ENCODE peak calls at places on chromosomes 12 and 14, in four cellular contexts. W, A, Q and S are unnamed samples.
A peak's percentile ranks its signal among the peaks of the same experiment; 100 is the strongest.

GRCh38 chr12:52125499-52125900 is 46.0 kb downstream of the SMIM41 start:
- DNase-seq in W (no peak), A (no peak), Q (no peak), S (peak; percentile 55)

GRCh38 chr12:34406996-34407300 is 384.7 kb downstream of the ALG10 start:
- DNase-seq in W (no peak), A (no peak), Q (no peak), S (no peak)

GRCh38 chr12:6211421-6211869 is 11.2 kb downstream of the CD9 start:
- DNase-seq in W (no peak), A (peak; percentile 95), Q (no peak), S (no peak)

GRCh38 chr12:1949771-1950470 is 31.5 kb upstream of the CACNA2D4 start:
- DNase-seq in W (no peak), A (no peak), Q (no peak), S (no peak)

GRCh38 chr14:50816419-50817047 is 14.4 kb downstream of the NIN start:
- DNase-seq in W (no peak), A (peak; percentile 47), Q (no peak), S (no peak)

GRCh38 chr14:61524211-61524806 is 171.0 kb upstream of the HIF1A start:
- DNase-seq in W (no peak), A (peak; percentile 87), Q (peak; percentile 89), S (no peak)

GRCh38 chr12:106771425-106771824 is 3.1 kb upstream of the RIC8B start:
- DNase-seq in W (no peak), A (no peak), Q (peak; percentile 64), S (no peak)

GRCh38 chr12:9701380-9702154 is 31.3 kb downstream of the CLECL1 start:
- DNase-seq in W (no peak), A (no peak), Q (no peak), S (no peak)

GRCh38 chr14:88005978-88006851 is 1.3 kb downstream of the GPR65 start:
- DNase-seq in W (no peak), A (peak; percentile 46), Q (peak; percentile 67), S (no peak)

GRCh38 chr12:3888654-3889053 is 15.5 kb upstream of the PARP11 start:
- DNase-seq in W (no peak), A (no peak), Q (no peak), S (no peak)

GRCh38 chr12:12511895-12512674 is 50.6 kb downstream of the DUSP16 start:
- DNase-seq in W (no peak), A (no peak), Q (no peak), S (no peak)

GRCh38 chr12:43776498-43776897 is 17.7 kb downstream of the IRAK4 start:
- DNase-seq in W (no peak), A (no peak), Q (peak; percentile 16), S (no peak)

GRCh38 chr12:131044760-131045381 is 91.2 kb downstream of the ADGRD1 start:
- DNase-seq in W (no peak), A (no peak), Q (no peak), S (no peak)

GRCh38 chr12:126588586-126589249 is 1523.5 kb downstream of the AACS start:
- DNase-seq in W (no peak), A (peak; percentile 85), Q (no peak), S (no peak)

GRCh38 chr14:103716091-103716801 is 636 bp downstream of the ZFYVE21 start:
- DNase-seq in W (no peak), A (no peak), Q (peak; percentile 51), S (no peak)

GRCh38 chr12:120402217-120402616 is 33.3 kb upstream of the MSI1 start:
- DNase-seq in W (no peak), A (peak; percentile 18), Q (no peak), S (no peak)

GRCh38 chr14:104428860-104429259 is 150.7 kb upstream of the C14orf180 start:
- DNase-seq in W (no peak), A (no peak), Q (no peak), S (peak; percentile 30)

GRCh38 chr12:55072093-55072492 is 52.3 kb downstream of the NEUROD4 start:
- DNase-seq in W (no peak), A (no peak), Q (peak; percentile 40), S (no peak)

GRCh38 chr12:114682101-114682919 is 1.7 kb downstream of the TBX3 start:
- DNase-seq in W (no peak), A (no peak), Q (no peak), S (no peak)

GRCh38 chr12:49201595-49202295 is 12.9 kb upstream of the TUBA1A start:
- DNase-seq in W (no peak), A (peak; percentile 87), Q (peak; percentile 18), S (peak; percentile 57)

GRCh38 chr14:92144708-92145107 is 22.9 kb downstream of the CPSF2 start:
- DNase-seq in W (no peak), A (peak; percentile 57), Q (no peak), S (no peak)

GRCh38 chr12:132108211-132108832 is 35.8 kb downstream of the DDX51 start:
- DNase-seq in W (no peak), A (no peak), Q (no peak), S (peak; percentile 48)

GRCh38 chr14:72318648-72319047 is 386.4 kb downstream of the RGS6 start:
- DNase-seq in W (no peak), A (no peak), Q (no peak), S (no peak)

GRCh38 chr14:95533822-95534221 is 1.0 kb upstream of the GLRX5 start:
- DNase-seq in W (no peak), A (no peak), Q (no peak), S (no peak)

GRCh38 chr12:75698052-75698451 is 186.6 kb upstream of the KRR1 start:
- DNase-seq in W (no peak), A (no peak), Q (no peak), S (no peak)

GRCh38 chr12:96981053-96981452 is 74.0 kb downstream of the NEDD1 start:
- DNase-seq in W (no peak), A (peak; percentile 94), Q (no peak), S (no peak)

GRCh38 chr12:72134934-72135333 is 137.2 kb upstream of the TRHDE start:
- DNase-seq in W (no peak), A (no peak), Q (no peak), S (no peak)
- H3K4me3 ChIP-seq in W (no peak overlapping the region), A (no peak overlapping the region), Q (no peak overlapping the region), S (no peak overlapping the region)

DNA sequence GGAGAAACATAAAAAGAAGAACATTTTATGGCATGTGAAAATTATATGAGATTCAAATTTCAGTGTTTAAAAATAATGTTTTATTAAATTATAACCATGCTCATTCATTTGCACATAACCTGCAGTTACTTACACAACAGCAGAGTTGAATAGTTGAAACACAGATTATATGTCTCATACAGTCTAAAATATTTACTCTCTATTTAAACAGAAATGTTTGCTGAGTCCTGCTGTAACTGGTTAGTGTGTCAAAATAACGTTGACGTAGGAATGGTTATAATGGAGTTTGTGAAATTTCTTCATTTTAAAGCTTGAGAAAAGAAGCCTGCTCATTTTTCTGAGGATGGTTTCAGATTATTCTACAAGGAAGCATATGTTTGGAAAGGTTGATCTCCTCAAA is 196.5 kb upstream of the GARIN2 start:
- DNase-seq in W (no peak), A (no peak), Q (no peak), S (no peak)
- H3K27me3 ChIP-seq in W (no peaks in the 10 kb centered on the region), A (no peaks in the 10 kb centered on the region), Q (no peaks in the 10 kb centered on the region), S (no peaks in the 10 kb centered on the region)

GRCh38 chr14:28303248-28303647 is 463.3 kb upstream of the FOXG1 start:
- DNase-seq in W (no peak), A (peak; percentile 46), Q (no peak), S (no peak)

GRCh38 chr14:28305938-28306337 is 460.6 kb upstream of the FOXG1 start:
- DNase-seq in W (no peak), A (no peak), Q (no peak), S (no peak)

GRCh38 chr14:28308727-28309126 is 457.9 kb upstream of the FOXG1 start:
- DNase-seq in W (peak; percentile 15), A (peak; percentile 97), Q (no peak), S (no peak)

GRCh38 chr14:28307506-28307905 is 459.1 kb upstream of the FOXG1 start:
- DNase-seq in W (no peak), A (no peak), Q (no peak), S (no peak)
- H3K4me3 ChIP-seq in W (no peak overlapping the region), A (no peak overlapping the region), Q (no peak overlapping the region), S (no peak overlapping the region)

GRCh38 chr14:101500681-101501080 is 60.6 kb upstream of the DIO3 start:
- DNase-seq in W (no peak), A (no peak), Q (no peak), S (peak; percentile 38)

GRCh38 chr14:101502761-101503392 is 58.4 kb upstream of the DIO3 start:
- DNase-seq in W (no peak), A (no peak), Q (no peak), S (peak; percentile 51)

GRCh38 chr14:101500061-101500460 is 61.2 kb upstream of the DIO3 start:
- DNase-seq in W (no peak), A (no peak), Q (no peak), S (peak; percentile 50)

GRCh38 chr14:101501858-101502615 is 59.3 kb upstream of the DIO3 start:
- DNase-seq in W (no peak), A (no peak), Q (no peak), S (peak; percentile 28)

DNA sequence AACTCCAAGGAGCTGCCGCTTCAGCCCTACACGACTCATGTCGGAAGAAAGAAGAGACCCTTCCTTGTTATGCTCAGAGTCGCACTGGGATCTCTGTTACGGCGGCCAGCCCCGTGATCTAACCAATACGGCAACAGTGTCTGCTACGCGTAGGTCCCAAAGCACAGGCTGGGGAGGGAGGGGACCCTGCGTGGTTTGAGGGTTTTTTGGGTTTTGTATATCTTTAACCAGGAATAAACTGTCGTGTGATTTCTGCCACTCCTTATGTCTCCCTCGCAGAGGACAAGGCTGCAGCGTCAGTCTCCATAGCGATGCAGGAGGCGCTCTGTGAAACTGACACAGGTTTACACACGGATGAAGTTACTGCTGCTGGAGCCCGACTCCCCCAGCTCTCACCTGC is 60.0 kb upstream of the DIO3 start:
- DNase-seq in W (no peak), A (no peak), Q (no peak), S (peak; percentile 36)
- H3K27me3 ChIP-seq in W (no peaks in the 10 kb centered on the region), A (peaks cover 13% of the 10 kb centered on the region), Q (no peaks in the 10 kb centered on the region), S (no peaks in the 10 kb centered on the region)

GRCh38 chr12:19588944-19589343 is 149.7 kb downstream of the AEBP2 start:
- DNase-seq in W (no peak), A (no peak), Q (no peak), S (no peak)
- H3K4me3 ChIP-seq in W (no peak overlapping the region), A (no peak overlapping the region), Q (no peak overlapping the region), S (no peak overlapping the region)

DNA sequence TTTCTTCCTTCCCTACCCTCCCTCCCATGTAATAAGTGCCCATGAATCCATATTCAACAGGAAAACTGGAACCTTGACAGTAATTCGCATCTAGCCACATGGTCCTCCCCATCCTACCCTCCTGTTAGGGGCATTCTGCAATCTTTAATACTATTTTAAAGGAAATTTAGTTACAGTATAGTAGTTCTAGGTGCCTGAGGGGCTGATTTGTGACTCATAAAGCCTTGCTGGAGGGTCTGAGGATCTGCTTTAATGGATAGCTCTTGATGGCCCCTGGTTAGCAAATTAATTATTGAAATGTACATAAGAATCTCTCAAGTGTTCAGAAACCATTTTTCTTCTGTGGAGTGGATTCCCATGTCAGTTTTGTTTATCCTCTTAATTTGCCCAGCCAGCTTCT is 54.1 kb downstream of the ESRRB start:
- DNase-seq in W (no peak), A (no peak), Q (no peak), S (no peak)
- H3K27me3 ChIP-seq in W (no peaks in the 10 kb centered on the region), A (peaks cover 2% of the 10 kb centered on the region), Q (no peaks in the 10 kb centered on the region), S (no peaks in the 10 kb centered on the region)

GRCh38 chr12:68803948-68804653 is 3.9 kb upstream of the MDM2 start:
- DNase-seq in W (no peak), A (no peak), Q (peak; percentile 37), S (no peak)

GRCh38 chr12:68807576-68808387 is at the start of gene MDM2:
- DNase-seq in W (no peak), A (peak; percentile 73), Q (peak; percentile 95), S (peak; percentile 94)

GRCh38 chr12:68804654-68805591 is 3.1 kb upstream of the MDM2 start:
- DNase-seq in W (no peak), A (no peak), Q (peak; percentile 52), S (no peak)

GRCh38 chr12:68806488-68807237 is 1.3 kb upstream of the MDM2 start:
- DNase-seq in W (no peak), A (no peak), Q (no peak), S (no peak)

GRCh38 chr12:68805592-68806120 is 2.3 kb upstream of the MDM2 start:
- DNase-seq in W (no peak), A (peak; percentile 45), Q (no peak), S (no peak)
- H3K4me3 ChIP-seq in W (no peak overlapping the region), A (no peak overlapping the region), Q (no peak overlapping the region), S (no peak overlapping the region)